ENCODE peak calls at places on chromosomes 12 and 14, in four cellular contexts. B is HepG2, H is GM12878, N is H1. V is an unnamed sample.

GRCh38 chr12:109386079-109386473 is 38.4 kb downstream of the MYO1H start:
- DNase-seq in H (no peak), N (no peak), B (peak; percentile 20), V (no peak)

GRCh38 chr12:71499834-71500233 is 60.2 kb downstream of the LGR5 start:
- DNase-seq in B (no peak), N (no peak), H (no peak), V (no peak)

GRCh38 chr12:106030210-106031175 is 108.3 kb downstream of the NUAK1 start:
- DNase-seq in N (no peak), B (no peak), H (no peak), V (no peak)

GRCh38 chr14:91227183-91227628 is 17.3 kb downstream of the GPR68 start:
- DNase-seq in H (no peak), N (no peak), B (no peak), V (no peak)

GRCh38 chr12:124379938-124380754 is 85.3 kb downstream of the RFLNA start:
- DNase-seq in N (no peak), B (no peak), H (no peak), V (no peak)

GRCh38 chr12:49777800-49778748 is 36.7 kb downstream of the TMBIM6 start:
- DNase-seq in B (peak; percentile 39), N (peak; percentile 72), H (no peak), V (peak; percentile 82)

GRCh38 chr12:63400318-63400717 is 249.3 kb upstream of the AVPR1A start:
- DNase-seq in N (no peak), H (no peak), B (no peak), V (no peak)

GRCh38 chr14:87494010-87494409 is 499.0 kb downstream of the GALC start:
- DNase-seq in H (no peak), N (no peak), B (no peak), V (no peak)

GRCh38 chr12:32161040-32161439 is 54.4 kb downstream of the BICD1 start:
- DNase-seq in N (no peak), H (no peak), B (no peak), V (no peak)

GRCh38 chr12:21301-22189 is 45.0 kb upstream of the IQSEC3 start:
- DNase-seq in H (peak; percentile 11), B (peak; percentile 10), N (no peak), V (peak; percentile 6)

GRCh38 chr12:52551466-52551865 is 1.5 kb downstream of the KRT71 start:
- DNase-seq in N (no peak), B (no peak), H (no peak), V (no peak)

GRCh38 chr12:14357496-14357895 is 8.0 kb upstream of the ATF7IP start:
- DNase-seq in N (no peak), B (no peak), H (no peak), V (no peak)

GRCh38 chr14:103058209-103059055 is 1.1 kb upstream of the CDC42BPB start:
- DNase-seq in N (no peak), B (no peak), H (no peak), V (no peak)

GRCh38 chr12:109731231-109731731 is 17.7 kb downstream of the FAM222A start:
- DNase-seq in N (no peak), B (no peak), H (no peak), V (no peak)

GRCh38 chr12:93847517-93848452 is 170.6 kb downstream of the CRADD start:
- DNase-seq in B (no peak), H (peak; percentile 82), N (no peak), V (no peak)

GRCh38 chr14:82796081-82796480 is 1262.4 kb upstream of the SEL1L start:
- DNase-seq in B (no peak), N (no peak), H (no peak), V (no peak)

GRCh38 chr12:1531654-1532366 is 62.6 kb downstream of the FBXL14 start:
- DNase-seq in H (peak; percentile 57), N (no peak), B (no peak), V (no peak)

GRCh38 chr12:95960241-95960640 is 17.1 kb downstream of the AMDHD1 start:
- DNase-seq in H (no peak), B (no peak), N (no peak), V (no peak)

GRCh38 chr12:131912526-131913274 is 16.4 kb upstream of the PUS1 start:
- DNase-seq in B (peak; percentile 24), H (no peak), N (no peak), V (no peak)

GRCh38 chr14:95323361-95323760 is 3.7 kb upstream of the CLMN start:
- DNase-seq in N (no peak), H (no peak), B (no peak), V (no peak)

GRCh38 chr14:63875311-63875710 is 22.5 kb downstream of the SYNE2 start:
- DNase-seq in H (no peak), N (no peak), B (no peak), V (no peak)

GRCh38 chr12:121224591-121224990 is 14.7 kb downstream of the P2RX4 start:
- DNase-seq in N (no peak), B (no peak), H (no peak), V (no peak)

GRCh38 chr14:105421723-105422615 is 2.3 kb downstream of the MTA1 start:
- DNase-seq in H (no peak), N (no peak), B (no peak), V (no peak)
- TF ChIP-seq BRCA1 in H (no peak), N (no peak), B (no peak), V (no peak)

GRCh38 chr12:44126811-44127210 is 290.9 kb downstream of the TMEM117 start:
- DNase-seq in H (no peak), N (no peak), B (no peak), V (no peak)

DNA sequence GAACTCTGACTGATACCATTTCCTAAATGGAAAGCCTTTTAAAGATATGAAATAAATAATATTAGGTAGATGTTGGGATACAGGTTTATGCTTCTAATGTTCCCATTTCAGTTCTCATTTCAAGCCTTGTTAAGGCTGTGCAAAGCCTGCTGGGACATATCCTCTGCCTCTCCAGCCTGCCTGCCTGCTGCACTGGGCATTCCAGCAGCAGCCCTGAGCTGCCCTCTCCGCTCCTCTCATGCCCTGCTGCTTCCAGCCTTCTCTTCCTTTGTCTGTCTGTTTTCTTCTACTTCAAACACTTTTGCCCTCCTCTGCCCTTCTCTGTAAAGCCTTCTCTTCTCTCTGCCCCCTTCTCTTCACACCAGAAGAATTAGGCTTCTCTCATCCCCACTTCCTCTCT is 292.1 kb downstream of the TMEM117 start:
- DNase-seq in N (no peak), H (no peak), B (no peak), V (no peak)
- TF ChIP-seq BRCA1 in N (no peak), H (no peak), B (no peak), V (no peak)

GRCh38 chr14:100131181-100131580 is 28.3 kb downstream of the DEGS2 start:
- DNase-seq in H (no peak), B (peak; percentile 62), N (no peak), V (no peak)
- TF ChIP-seq BRCA1 in H (no peak), B (no peak), N (no peak), V (no peak)

GRCh38 chr12:126688556-126688955 is 1578.4 kb upstream of the TMEM132C start:
- DNase-seq in B (no peak), H (no peak), N (no peak), V (no peak)
- TF ChIP-seq BRCA1 in B (no peak), H (no peak), N (no peak), V (no peak)

DNA sequence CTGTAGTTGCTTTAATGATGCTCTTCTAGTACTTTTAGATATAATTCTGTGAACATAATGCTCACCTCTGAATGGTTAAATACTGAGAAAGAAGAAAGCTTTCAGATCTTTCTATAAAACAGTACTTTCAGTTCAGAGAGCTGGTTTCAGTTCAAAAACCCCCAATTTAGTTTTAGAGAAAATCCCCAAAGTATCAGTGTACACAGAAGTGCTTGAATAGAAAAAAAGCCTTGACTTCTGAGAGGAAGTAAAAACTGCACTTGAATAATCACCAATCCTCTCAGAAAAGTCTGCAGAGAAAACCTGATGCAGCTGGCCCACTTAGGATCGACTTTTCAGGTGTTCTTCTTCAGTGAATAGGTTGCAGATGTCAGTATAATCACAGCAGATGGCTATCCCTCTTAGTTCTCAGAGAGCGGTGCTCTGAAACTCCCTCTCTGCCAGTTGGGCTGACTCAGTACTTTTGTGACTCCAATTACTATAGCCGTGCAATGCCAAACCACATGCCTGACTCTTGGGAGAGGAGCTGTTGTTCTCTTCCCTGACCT is 616.3 kb downstream of the LRFN5 start:
- DNase-seq in N (no peak), B (no peak), H (peak; percentile 67), V (no peak)
- TF ChIP-seq BRCA1 in N (no peak), B (no peak), H (no peak), V (no peak)

GRCh38 chr14:58876613-58877012 is 238.9 kb downstream of the DACT1 start:
- DNase-seq in B (no peak), H (no peak), N (no peak), V (no peak)

GRCh38 chr14:58875613-58876012 is 237.9 kb downstream of the DACT1 start:
- DNase-seq in N (no peak), H (no peak), B (no peak), V (no peak)

GRCh38 chr14:58881433-58881832 is 243.7 kb downstream of the DACT1 start:
- DNase-seq in N (no peak), B (no peak), H (no peak), V (no peak)

GRCh38 chr14:58882577-58883018 is 244.8 kb downstream of the DACT1 start:
- DNase-seq in H (no peak), N (no peak), B (no peak), V (no peak)

GRCh38 chr14:58878740-58879139 is 241.0 kb downstream of the DACT1 start:
- DNase-seq in N (no peak), H (no peak), B (no peak), V (no peak)
- TF ChIP-seq BRCA1 in N (no peak), H (no peak), B (no peak), V (no peak)